ENCODE peak calls at places on chromosomes 2 and 18, in eight cellular contexts. F is mesenchymal stem cell; C is brain microvascular endothelial cell; G is CD8-positive, alpha-beta T cell; M is stimulated activated CD4-positive, alpha-beta T cell treated with anti-CD3 and anti-CD28 coated beads, TNF-alpha, amount 100 ng/mL, for 48 hours; E is A549; W is fibroblast of pulmonary artery; T is spleen. K is an unnamed sample.

GRCh38 chr2:15823459-15824396 is 116.6 kb upstream of the MYCN start:
- DNase-seq in F (no peak), G (no peak), W (no peak), M (no peak), T (no peak), C (no peak), E (no peak), K (no peak)

GRCh38 chr18:37385846-37386435 is 179.7 kb downstream of the CELF4 start:
- DNase-seq in F (peak), W (peak), G (no peak), M (no peak), C (no peak), E (no peak), T (no peak), K (no peak)

GRCh38 chr2:147416099-147416498 is 428.7 kb upstream of the ACVR2A start:
- DNase-seq in F (no peak), W (no peak), M (no peak), E (no peak), T (no peak), C (no peak), G (no peak), K (no peak)

GRCh38 chr2:24456610-24457556 is 34.2 kb upstream of the NCOA1 start:
- DNase-seq in W (peak), G (no peak), M (no peak), T (no peak), C (peak), E (peak), F (peak), K (no peak)

GRCh38 chr2:41782306-41783158 is 265.3 kb upstream of the PKDCC start:
- DNase-seq in E (peak), G (no peak), M (no peak), W (peak), C (peak), T (no peak), F (peak), K (no peak)

GRCh38 chr2:145023331-145023934 is 503.5 kb upstream of the ZEB2 start:
- DNase-seq in W (no peak), C (no peak), M (no peak), T (no peak), G (no peak), E (no peak), F (no peak), K (no peak)

GRCh38 chr2:182636694-182637093 is 79.4 kb upstream of the DNAJC10 start:
- DNase-seq in T (no peak), M (no peak), E (no peak), G (no peak), C (no peak), F (no peak), W (no peak), K (no peak)

GRCh38 chr2:15927546-15928218 is 12.7 kb upstream of the MYCN start:
- DNase-seq in W (no peak), G (no peak), F (no peak), E (no peak), M (no peak), C (no peak), T (no peak), K (no peak)

GRCh38 chr2:164710252-164710633 is 89.0 kb upstream of the GRB14 start:
- DNase-seq in C (peak), E (no peak), W (peak), T (no peak), F (peak), G (no peak), M (no peak), K (no peak)

GRCh38 chr2:219230201-219230540 is 565 bp downstream of the ANKZF1 start:
- DNase-seq in T (peak), W (peak), G (peak), E (no peak), F (peak), C (peak), M (no peak), K (no peak)

GRCh38 chr2:105576440-105577241 is 168.1 kb upstream of the NCK2 start:
- DNase-seq in E (peak), F (peak), G (no peak), C (no peak), T (no peak), M (no peak), W (peak), K (no peak)

GRCh38 chr2:27956895-27957294 is 66.4 kb downstream of the BABAM2 start:
- DNase-seq in M (no peak), G (no peak), E (no peak), C (peak), F (peak), T (no peak), W (peak), K (no peak)

GRCh38 chr2:30633039-30633438 is 174.2 kb downstream of the CAPN13 start:
- DNase-seq in C (no peak), F (no peak), W (no peak), G (no peak), M (no peak), E (no peak), T (no peak), K (no peak)

GRCh38 chr2:74441690-74442482 is at the start of gene RTKN:
- DNase-seq in E (no peak), T (peak), F (no peak), G (peak), W (no peak), M (no peak), C (no peak), K (no peak)